ENCODE peak calls at places on chromosomes 4 and X, in four cellular contexts. Z, I, T and N are unnamed samples.

GRCh38 chr4:87445964-87446363 is 23.6 kb downstream of the NUDT9 start:
- DNase-seq in Z (no peak), I (no peak), T (no peak), N (no peak)

GRCh38 chrX:119667111-119667928 is 25.6 kb downstream of the SEPTIN6 start:
- DNase-seq in Z (no peak), I (no peak), T (peak; percentile 46), N (no peak)

GRCh38 chrX:57156397-57157049 is 19.3 kb upstream of the SPIN2A start:
- DNase-seq in Z (peak; percentile 48), I (peak; percentile 42), T (peak; percentile 74), N (peak; percentile 40)

GRCh38 chr4:121192500-121192899 is 28.4 kb upstream of the TNIP3 start:
- DNase-seq in Z (no peak), I (no peak), T (peak; percentile 55), N (peak; percentile 48)

GRCh38 chrX:152958524-152959465 is 35.1 kb downstream of the PNMA5 start:
- DNase-seq in Z (peak; percentile 95), I (peak; percentile 87), T (peak; percentile 88), N (peak; percentile 85)

GRCh38 chrX:39261446-39262147 is 460.3 kb downstream of the MID1IP1 start:
- DNase-seq in Z (no peak), I (no peak), T (peak; percentile 63), N (no peak)

GRCh38 chrX:16573781-16574180 is 76.2 kb upstream of the S100G start:
- DNase-seq in Z (no peak), I (no peak), T (peak; percentile 61), N (peak; percentile 76)

GRCh38 chr4:157096439-157096838 is 20.5 kb downstream of the GLRB start:
- DNase-seq in Z (no peak), I (no peak), T (no peak), N (no peak)

GRCh38 chr4:76074468-76074867 is at the start of gene ART3:
- DNase-seq in Z (no peak), I (no peak), T (no peak), N (peak; percentile 13)

GRCh38 chrX:102154218-102154860 is 1.4 kb downstream of the BEX5 start:
- DNase-seq in Z (peak; percentile 48), I (peak; percentile 43), T (peak; percentile 60), N (no peak)

GRCh38 chr4:110224812-110225211 is 26.4 kb upstream of the ELOVL6 start:
- DNase-seq in Z (no peak), I (no peak), T (no peak), N (peak; percentile 57)

GRCh38 chrX:63513825-63514574 is 162.9 kb upstream of the SPIN4 start:
- DNase-seq in Z (no peak), I (no peak), T (no peak), N (peak; percentile 80)

GRCh38 chr4:171639540-171639939 is 173.7 kb upstream of the GALNTL6 start:
- DNase-seq in Z (no peak), I (no peak), T (no peak), N (no peak)

GRCh38 chrX:47245156-47245555 is 12.3 kb downstream of the USP11 start:
- DNase-seq in Z (no peak), I (no peak), T (no peak), N (no peak)

GRCh38 chr4:84803720-84804119 is 162.8 kb downstream of the WDFY3 start:
- DNase-seq in Z (no peak), I (no peak), T (no peak), N (peak; percentile 63)

GRCh38 chr4:86934772-86935498 is at the start of gene AFF1:
- DNase-seq in Z (peak; percentile 90), I (peak; percentile 95), T (peak; percentile 98), N (peak; percentile 79)

GRCh38 chrX:107684956-107685385 is 56.7 kb downstream of the PRPS1 start:
- DNase-seq in Z (no peak), I (peak; percentile 78), T (peak; percentile 80), N (no peak)

GRCh38 chr4:11914406-11914805 is 485.7 kb upstream of the HS3ST1 start:
- DNase-seq in Z (no peak), I (peak; percentile 32), T (peak; percentile 95), N (no peak)

GRCh38 chrX:36927712-36928111 is 80.5 kb upstream of the FAM47C start:
- DNase-seq in Z (no peak), I (no peak), T (no peak), N (no peak)

GRCh38 chr4:31295081-31295480 is 574.9 kb downstream of the PCDH7 start:
- DNase-seq in Z (no peak), I (no peak), T (no peak), N (no peak)

GRCh38 chr4:128600996-128601857 is 208.3 kb upstream of the JADE1 start:
- DNase-seq in Z (peak; percentile 40), I (no peak), T (peak; percentile 90), N (peak; percentile 97)

GRCh38 chrX:18896680-18897544 is 87.0 kb downstream of the PHKA2 start:
- DNase-seq in Z (no peak), I (peak; percentile 14), T (no peak), N (no peak)

GRCh38 chrX:27619459-27619858 is 29.3 kb downstream of the DCAF8L2 start:
- DNase-seq in Z (no peak), I (no peak), T (no peak), N (no peak)

GRCh38 chrX:110182362-110182761 is 135.5 kb downstream of the AMMECR1 start:
- DNase-seq in Z (no peak), I (no peak), T (no peak), N (peak; percentile 43)

GRCh38 chrX:6644411-6644810 is 109.5 kb upstream of the VCX3A start:
- DNase-seq in Z (no peak), I (no peak), T (no peak), N (no peak)

GRCh38 chr4:85756938-85757337 is 282.0 kb downstream of the ARHGAP24 start:
- DNase-seq in Z (no peak), I (peak; percentile 33), T (peak; percentile 64), N (peak; percentile 62)

GRCh38 chr4:142984871-142985585 is 138.9 kb upstream of the INPP4B start:
- DNase-seq in Z (peak; percentile 48), I (peak; percentile 60), T (peak; percentile 76), N (peak; percentile 17)

GRCh38 chr4:16785800-16786527 is 112.5 kb downstream of the LDB2 start:
- DNase-seq in Z (no peak), I (no peak), T (peak; percentile 87), N (peak; percentile 76)

GRCh38 chr4:15897577-15897976 is 41.0 kb downstream of the FGFBP1 start:
- DNase-seq in Z (no peak), I (no peak), T (no peak), N (no peak)

GRCh38 chr4:55939437-55939836 is 9.3 kb upstream of the CEP135 start:
- DNase-seq in Z (no peak), I (no peak), T (no peak), N (no peak)

GRCh38 chr4:110055014-110055768 is 142.5 kb downstream of the EGF start:
- DNase-seq in Z (no peak), I (no peak), T (peak; percentile 43), N (peak; percentile 28)

GRCh38 chr4:142265536-142265935 is 580.6 kb downstream of the INPP4B start:
- DNase-seq in Z (no peak), I (no peak), T (no peak), N (peak; percentile 75)

GRCh38 chr4:184347251-184348239 is 126.8 kb downstream of the IRF2 start:
- DNase-seq in Z (peak; percentile 57), I (peak; percentile 89), T (peak; percentile 93), N (peak; percentile 68)

GRCh38 chr4:36712013-36712412 is 430.6 kb downstream of the DTHD1 start:
- DNase-seq in Z (no peak), I (no peak), T (no peak), N (no peak)

GRCh38 chrX:151981129-151981528 is 6.7 kb upstream of the GABRE start:
- DNase-seq in Z (no peak), I (no peak), T (no peak), N (peak; percentile 17)

GRCh38 chr4:54173281-54173912 is 55.7 kb upstream of the PDGFRA start:
- DNase-seq in Z (no peak), I (no peak), T (no peak), N (no peak)

GRCh38 chr4:23938796-23939195 is 48.9 kb upstream of the PPARGC1A start:
- DNase-seq in Z (no peak), I (no peak), T (no peak), N (no peak)

DNA sequence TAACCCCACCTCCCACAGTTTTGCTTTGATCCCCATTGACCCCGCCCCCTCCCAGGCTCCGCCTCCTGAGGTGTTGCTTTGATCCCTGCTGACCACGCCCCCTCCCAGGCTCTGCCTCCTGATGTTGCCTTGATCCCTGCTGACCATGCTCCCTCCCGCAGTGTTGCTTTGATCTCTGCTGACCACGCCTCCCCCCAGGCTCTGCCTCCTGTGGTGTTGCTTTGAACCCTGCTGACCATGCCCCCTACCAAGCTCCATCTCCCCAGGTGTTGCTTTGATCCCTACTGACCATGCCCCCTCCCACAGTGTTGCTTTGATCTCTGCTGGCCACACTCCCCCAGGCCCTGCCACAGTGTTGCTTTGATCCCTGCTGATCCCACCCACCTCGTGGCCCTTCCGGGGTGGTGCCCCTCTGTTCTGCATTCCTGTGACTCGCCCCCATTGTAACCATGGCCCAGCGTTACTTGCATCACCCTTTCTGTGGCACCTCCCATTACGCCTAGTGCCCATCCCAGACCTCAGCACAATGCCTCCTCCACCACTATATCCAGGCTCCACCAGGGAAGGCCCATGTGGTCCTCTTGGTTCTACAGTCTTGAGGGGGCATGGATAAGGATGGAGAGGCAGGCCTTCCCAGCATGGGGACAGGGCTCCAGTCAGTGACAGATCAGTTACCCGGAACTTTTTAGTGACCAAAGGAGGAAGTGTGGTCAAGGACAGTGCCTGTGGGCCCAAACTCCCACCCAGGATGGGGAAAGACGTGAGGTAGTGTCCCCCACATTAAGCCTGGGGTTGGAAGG is 70.8 kb downstream of the ADRA2C start:
- DNase-seq in Z (peak; percentile 80), I (peak; percentile 73), T (peak; percentile 93), N (no peak)
- H2BK15ac ChIP-seq in Z (no peak overlapping the region), I (no peak overlapping the region), T (no peak overlapping the region), N (no peak overlapping the region)

DNA sequence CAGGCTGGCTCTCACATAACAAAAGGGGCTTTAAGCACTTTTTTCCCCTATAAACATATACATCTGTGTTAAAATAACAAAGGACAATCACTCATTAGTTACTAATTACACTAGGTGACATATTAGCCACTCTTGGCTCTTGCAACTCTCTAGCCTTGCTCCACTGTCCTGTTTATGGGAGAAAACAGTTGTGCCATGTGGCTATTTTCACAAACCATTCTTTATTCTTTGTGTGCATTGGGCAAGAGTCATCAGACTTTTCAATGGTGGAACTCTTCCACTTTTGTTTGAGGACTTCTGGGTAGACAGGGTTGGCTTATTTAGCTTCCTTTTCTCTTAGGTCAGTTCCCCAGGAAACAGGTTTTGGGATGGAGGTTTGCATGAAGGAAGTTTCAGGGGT is 16.0 kb upstream of the FAM149A start:
- DNase-seq in Z (no peak), I (no peak), T (no peak), N (no peak)
- H2BK15ac ChIP-seq in Z (no peak overlapping the region), I (no peak overlapping the region), T (no peak overlapping the region), N (no peak overlapping the region)

GRCh38 chr4:122921971-122922876 is at the start of gene NUDT6:
- DNase-seq in Z (peak; percentile 83), I (peak; percentile 68), T (peak; percentile 84), N (peak; percentile 69)
- H2BK15ac ChIP-seq in Z (no peak within 1 kb of the TSS), I (no peak within 1 kb of the TSS), T (no peak within 1 kb of the TSS), N (peak within 1 kb of the TSS; percentile 75)

GRCh38 chr4:6900181-6900812 is 9.3 kb upstream of the TBC1D14 start:
- DNase-seq in Z (no peak), I (no peak), T (no peak), N (no peak)
- H2BK15ac ChIP-seq in Z (no peak overlapping the region), I (no peak overlapping the region), T (no peak overlapping the region), N (no peak overlapping the region)

DNA sequence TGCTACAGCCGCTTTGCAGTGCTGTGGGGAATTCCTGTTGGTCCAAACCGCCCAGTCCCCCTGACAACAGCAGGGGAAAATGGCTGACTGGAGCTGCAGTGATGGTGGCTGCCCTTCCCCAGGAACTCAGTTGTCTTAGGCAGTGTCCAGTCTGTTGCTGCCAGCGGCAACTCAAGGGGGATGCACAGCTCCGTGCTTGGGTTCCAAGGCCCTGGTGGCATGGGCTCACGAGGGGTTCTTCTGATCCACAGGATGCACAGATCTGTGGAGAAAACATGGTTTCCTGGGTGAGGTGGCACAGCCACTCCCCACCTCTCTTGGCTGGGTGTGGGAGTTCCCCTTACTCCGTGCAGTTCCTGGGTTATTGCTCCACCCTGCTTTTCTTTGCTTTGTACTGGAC is 261.2 kb downstream of the TLL1 start:
- DNase-seq in Z (no peak), I (no peak), T (no peak), N (no peak)
- H2BK15ac ChIP-seq in Z (no peak overlapping the region), I (no peak overlapping the region), T (no peak overlapping the region), N (no peak overlapping the region)